ENCODE peak calls at places on chromosomes 2 and 18, in eight cellular contexts. F, T, K, E, X, U, N and M are unnamed samples.

GRCh38 chr2:179655627-179656026 is 205.8 kb downstream of the ZNF385B start:
- DNase-seq in F (peak; percentile 26), T (no peak), K (no peak), E (no peak), X (no peak), U (no peak), N (peak; percentile 33), M (no peak)

GRCh38 chr2:37843554-37843953 is 81.5 kb upstream of the RMDN2 start:
- DNase-seq in F (peak; percentile 76), T (no peak), K (no peak), E (peak; percentile 27), X (no peak), U (no peak), N (no peak), M (no peak)

GRCh38 chr2:115412501-115412900 is 970.1 kb downstream of the DPP10 start:
- DNase-seq in F (no peak), T (no peak), K (no peak), E (no peak), X (no peak), U (no peak), N (peak; percentile 67), M (no peak)

GRCh38 chr2:233466991-233467603 is 99.5 kb downstream of the USP40 start:
- DNase-seq in F (no peak), T (no peak), K (no peak), E (no peak), X (no peak), U (no peak), N (no peak), M (no peak)

GRCh38 chr2:69047625-69048145 is 34.7 kb downstream of the ANTXR1 start:
- DNase-seq in F (no peak), T (no peak), K (no peak), E (no peak), X (no peak), U (no peak), N (no peak), M (no peak)

GRCh38 chr2:55403177-55403998 is 16.3 kb downstream of the CCDC88A start:
- DNase-seq in F (no peak), T (no peak), K (no peak), E (no peak), X (no peak), U (no peak), N (no peak), M (no peak)

GRCh38 chr2:224608104-224608503 is 22.9 kb upstream of the CUL3 start:
- DNase-seq in F (no peak), T (peak; percentile 32), K (no peak), E (no peak), X (no peak), U (no peak), N (no peak), M (no peak)

GRCh38 chr2:65103013-65103720 is 26.7 kb downstream of the RAB1A start:
- DNase-seq in F (peak; percentile 17), T (peak; percentile 1), K (no peak), E (peak; percentile 42), X (no peak), U (no peak), N (no peak), M (no peak)

GRCh38 chr2:1101982-1102381 is 151.3 kb downstream of the SNTG2 start:
- DNase-seq in F (no peak), T (no peak), K (no peak), E (no peak), X (no peak), U (no peak), N (no peak), M (no peak)

GRCh38 chr2:19021721-19022120 is 336.7 kb downstream of the OSR1 start:
- DNase-seq in F (peak; percentile 77), T (no peak), K (no peak), E (no peak), X (no peak), U (no peak), N (peak; percentile 54), M (no peak)

GRCh38 chr2:97951155-97951670 is 44.5 kb downstream of the TMEM131 start:
- DNase-seq in F (no peak), T (no peak), K (no peak), E (peak; percentile 8), X (no peak), U (no peak), N (no peak), M (no peak)

GRCh38 chr2:235263205-235264120 is 230.4 kb upstream of the AGAP1 start:
- DNase-seq in F (peak; percentile 93), T (no peak), K (no peak), E (no peak), X (peak; percentile 80), U (no peak), N (peak; percentile 91), M (no peak)

GRCh38 chr2:210038078-210038477 is 35.6 kb downstream of the RPE start:
- DNase-seq in F (no peak), T (no peak), K (no peak), E (no peak), X (no peak), U (no peak), N (no peak), M (no peak)

GRCh38 chr2:11697103-11697871 is 27.3 kb upstream of the NTSR2 start:
- DNase-seq in F (peak; percentile 72), T (no peak), K (no peak), E (peak; percentile 94), X (peak; percentile 52), U (no peak), N (peak; percentile 96), M (no peak)

GRCh38 chr2:239722760-239723448 is 302.2 kb downstream of the NDUFA10 start:
- DNase-seq in F (no peak), T (no peak), K (no peak), E (no peak), X (no peak), U (no peak), N (no peak), M (no peak)

GRCh38 chr18:8794133-8794986 is 89.0 kb downstream of the MTCL1 start:
- DNase-seq in F (peak; percentile 31), T (no peak), K (no peak), E (no peak), X (no peak), U (no peak), N (peak; percentile 36), M (no peak)

GRCh38 chr18:24369420-24369819 is 28.2 kb downstream of the OSBPL1A start:
- DNase-seq in F (peak; percentile 51), T (no peak), K (no peak), E (no peak), X (no peak), U (no peak), N (no peak), M (no peak)

GRCh38 chr2:54560146-54560881 is 104.2 kb downstream of the SPTBN1 start:
- DNase-seq in F (peak; percentile 58), T (no peak), K (no peak), E (no peak), X (no peak), U (peak; percentile 8), N (peak; percentile 76), M (no peak)

GRCh38 chr2:108921096-108922030 is 67.7 kb downstream of the EDAR start:
- DNase-seq in F (no peak), T (no peak), K (no peak), E (no peak), X (no peak), U (no peak), N (peak; percentile 80), M (no peak)